ENCODE peak calls at places on chromosomes 13 and 19, in five cellular contexts. One of them, this sample, is unnamed.

GRCh38 chr13:84570831-84571230 is 688.6 kb upstream of the SLITRK1 start:
- DNase-seq in HT1080: no peak
- DNase-seq in activated T-helper 1 cell treated with Interleukin-2 at 50 U/mL for 16 hours: no peak
- DNase-seq in naive thymus-derived CD8-positive, alpha-beta T cell: no peak
- DNase-seq in posterior cingulate gyrus: no peak
- DNase-seq in this sample: no peak

GRCh38 chr19:40663712-40664692 is 26.4 kb downstream of the NUMBL start:
- DNase-seq in posterior cingulate gyrus: no peak
- DNase-seq in naive thymus-derived CD8-positive, alpha-beta T cell: no peak
- DNase-seq in activated T-helper 1 cell treated with Interleukin-2 at 50 U/mL for 16 hours: no peak
- DNase-seq in HT1080: no peak
- DNase-seq in this sample: no peak

GRCh38 chr19:44767295-44768180 is 10.2 kb upstream of the CBLC start:
- DNase-seq in posterior cingulate gyrus: no peak
- DNase-seq in activated T-helper 1 cell treated with Interleukin-2 at 50 U/mL for 16 hours: no peak
- DNase-seq in naive thymus-derived CD8-positive, alpha-beta T cell: no peak
- DNase-seq in HT1080: no peak
- DNase-seq in this sample: no peak

GRCh38 chr19:46350758-46351159 is 3.9 kb downstream of the PPP5C start:
- DNase-seq in HT1080: no peak
- DNase-seq in posterior cingulate gyrus: no peak
- DNase-seq in activated T-helper 1 cell treated with Interleukin-2 at 50 U/mL for 16 hours: no peak
- DNase-seq in naive thymus-derived CD8-positive, alpha-beta T cell: no peak
- DNase-seq in this sample: no peak

GRCh38 chr19:35879770-35880317 is 11.5 kb downstream of the APLP1 start:
- DNase-seq in posterior cingulate gyrus: peak
- DNase-seq in HT1080: peak
- DNase-seq in naive thymus-derived CD8-positive, alpha-beta T cell: peak
- DNase-seq in activated T-helper 1 cell treated with Interleukin-2 at 50 U/mL for 16 hours: peak
- DNase-seq in this sample: peak

GRCh38 chr19:16882146-16882545 is 6.7 kb upstream of the F2RL3 start:
- DNase-seq in naive thymus-derived CD8-positive, alpha-beta T cell: no peak
- DNase-seq in activated T-helper 1 cell treated with Interleukin-2 at 50 U/mL for 16 hours: no peak
- DNase-seq in HT1080: no peak
- DNase-seq in posterior cingulate gyrus: no peak
- DNase-seq in this sample: no peak

GRCh38 chr13:108342369-108343289 is 73.1 kb downstream of the TNFSF13B start:
- DNase-seq in activated T-helper 1 cell treated with Interleukin-2 at 50 U/mL for 16 hours: no peak
- DNase-seq in naive thymus-derived CD8-positive, alpha-beta T cell: no peak
- DNase-seq in posterior cingulate gyrus: no peak
- DNase-seq in HT1080: peak
- DNase-seq in this sample: peak

GRCh38 chr13:94968040-94968756 is 255.9 kb upstream of the SOX21 start:
- DNase-seq in posterior cingulate gyrus: peak
- DNase-seq in HT1080: peak
- DNase-seq in naive thymus-derived CD8-positive, alpha-beta T cell: no peak
- DNase-seq in activated T-helper 1 cell treated with Interleukin-2 at 50 U/mL for 16 hours: no peak
- DNase-seq in this sample: no peak

GRCh38 chr19:3818479-3818878 is 32.3 kb upstream of the MATK start:
- DNase-seq in activated T-helper 1 cell treated with Interleukin-2 at 50 U/mL for 16 hours: no peak
- DNase-seq in posterior cingulate gyrus: no peak
- DNase-seq in naive thymus-derived CD8-positive, alpha-beta T cell: no peak
- DNase-seq in HT1080: peak
- DNase-seq in this sample: no peak